ENCODE peak calls at places on chromosomes 4 and X, in five cellular contexts. One of them, this sample, is unnamed.

GRCh38 chrX:106999002-106999975 is 723 bp downstream of the MORC4 start:
- DNase-seq in GM23338: peak
- DNase-seq in K562: peak
- DNase-seq in fibroblast of lung: peak
- DNase-seq in IMR-90: peak
- DNase-seq in this sample: peak

GRCh38 chr4:102825261-102826071 is 1.9 kb downstream of the UBE2D3 start:
- DNase-seq in fibroblast of lung: peak
- DNase-seq in K562: peak
- DNase-seq in GM23338: peak
- DNase-seq in IMR-90: peak
- DNase-seq in this sample: peak

GRCh38 chr4:39435875-39436563 is 22.7 kb downstream of the RPL9 start:
- DNase-seq in K562: no peak
- DNase-seq in IMR-90: no peak
- DNase-seq in GM23338: peak
- DNase-seq in fibroblast of lung: no peak
- DNase-seq in this sample: no peak

GRCh38 chrX:72141372-72142004 is 9.8 kb upstream of the RTL5 start:
- DNase-seq in GM23338: no peak
- DNase-seq in K562: no peak
- DNase-seq in fibroblast of lung: no peak
- DNase-seq in IMR-90: no peak
- DNase-seq in this sample: no peak

GRCh38 chr4:86223472-86223871 is 136.4 kb downstream of the MAPK10 start:
- DNase-seq in GM23338: peak
- DNase-seq in fibroblast of lung: peak
- DNase-seq in K562: peak
- DNase-seq in IMR-90: peak
- DNase-seq in this sample: peak

GRCh38 chrX:129700536-129700935 is 38.2 kb upstream of the XPNPEP2 start:
- DNase-seq in IMR-90: no peak
- DNase-seq in fibroblast of lung: no peak
- DNase-seq in GM23338: no peak
- DNase-seq in K562: no peak
- DNase-seq in this sample: no peak

GRCh38 chr4:72931346-72931745 is 138.2 kb downstream of the COX18 start:
- DNase-seq in GM23338: no peak
- DNase-seq in IMR-90: no peak
- DNase-seq in fibroblast of lung: no peak
- DNase-seq in K562: no peak
- DNase-seq in this sample: no peak

GRCh38 chr4:114364857-114365256 is 233.8 kb upstream of the UGT8 start:
- DNase-seq in GM23338: peak
- DNase-seq in K562: no peak
- DNase-seq in fibroblast of lung: peak
- DNase-seq in IMR-90: peak
- DNase-seq in this sample: no peak

GRCh38 chr4:151921811-151922210 is 161.0 kb upstream of the GATB start:
- DNase-seq in GM23338: no peak
- DNase-seq in K562: no peak
- DNase-seq in fibroblast of lung: no peak
- DNase-seq in IMR-90: peak
- DNase-seq in this sample: no peak

GRCh38 chrX:43559643-43560042 is 96.5 kb upstream of the MAOA start:
- DNase-seq in GM23338: peak
- DNase-seq in fibroblast of lung: peak
- DNase-seq in K562: peak
- DNase-seq in IMR-90: peak
- DNase-seq in this sample: peak

GRCh38 chr4:67694662-67695061 is 6.3 kb downstream of the UBA6 start:
- DNase-seq in IMR-90: no peak
- DNase-seq in GM23338: no peak
- DNase-seq in K562: no peak
- DNase-seq in fibroblast of lung: no peak
- DNase-seq in this sample: no peak

GRCh38 chr4:155777971-155778710 is 19.3 kb downstream of the GUCY1B1 start:
- DNase-seq in fibroblast of lung: peak
- DNase-seq in GM23338: no peak
- DNase-seq in K562: no peak
- DNase-seq in IMR-90: peak
- DNase-seq in this sample: no peak

GRCh38 chrX:39690541-39691415 is 407.0 kb downstream of the BCOR start:
- DNase-seq in K562: no peak
- DNase-seq in GM23338: no peak
- DNase-seq in IMR-90: no peak
- DNase-seq in fibroblast of lung: no peak
- DNase-seq in this sample: no peak

GRCh38 chrX:19772306-19772705 is 115.1 kb downstream of the SH3KBP1 start:
- DNase-seq in K562: no peak
- DNase-seq in GM23338: peak
- DNase-seq in IMR-90: peak
- DNase-seq in fibroblast of lung: peak
- DNase-seq in this sample: no peak

GRCh38 chr4:172850838-172851237 is 317.8 kb upstream of the GALNT7 start:
- DNase-seq in K562: no peak
- DNase-seq in IMR-90: peak
- DNase-seq in GM23338: no peak
- DNase-seq in fibroblast of lung: peak
- DNase-seq in this sample: no peak

GRCh38 chr4:166637816-166638215 is 596.5 kb downstream of the SPOCK3 start:
- DNase-seq in GM23338: no peak
- DNase-seq in fibroblast of lung: no peak
- DNase-seq in K562: no peak
- DNase-seq in IMR-90: no peak
- DNase-seq in this sample: no peak

GRCh38 chr4:85446462-85446861 is 28.5 kb upstream of the ARHGAP24 start:
- DNase-seq in fibroblast of lung: no peak
- DNase-seq in IMR-90: no peak
- DNase-seq in GM23338: no peak
- DNase-seq in K562: no peak
- DNase-seq in this sample: no peak

GRCh38 chr4:147704846-147705245 is 20.9 kb upstream of the PRMT9 start:
- DNase-seq in IMR-90: peak
- DNase-seq in K562: no peak
- DNase-seq in GM23338: no peak
- DNase-seq in fibroblast of lung: no peak
- DNase-seq in this sample: no peak

GRCh38 chr4:165783626-165784025 is 89.4 kb upstream of the TLL1 start:
- DNase-seq in K562: no peak
- DNase-seq in GM23338: no peak
- DNase-seq in fibroblast of lung: no peak
- DNase-seq in IMR-90: no peak
- DNase-seq in this sample: no peak

GRCh38 chr4:75653845-75654503 is 19.2 kb downstream of the G3BP2 start:
- DNase-seq in fibroblast of lung: peak
- DNase-seq in GM23338: peak
- DNase-seq in K562: no peak
- DNase-seq in IMR-90: peak
- DNase-seq in this sample: peak

GRCh38 chr4:92106816-92107215 is 196.9 kb upstream of the GRID2 start:
- DNase-seq in fibroblast of lung: no peak
- DNase-seq in GM23338: no peak
- DNase-seq in K562: no peak
- DNase-seq in IMR-90: no peak
- DNase-seq in this sample: no peak

GRCh38 chrX:22800360-22800759 is 199.4 kb upstream of the DDX53 start:
- DNase-seq in K562: no peak
- DNase-seq in IMR-90: peak
- DNase-seq in fibroblast of lung: peak
- DNase-seq in GM23338: peak
- DNase-seq in this sample: no peak

GRCh38 chr4:2295535-2296442 is 33.9 kb upstream of the MXD4 start:
- DNase-seq in K562: no peak
- DNase-seq in GM23338: peak
- DNase-seq in IMR-90: no peak
- DNase-seq in fibroblast of lung: no peak
- DNase-seq in this sample: no peak

GRCh38 chr4:16067515-16067914 is 16.3 kb downstream of the PROM1 start:
- DNase-seq in IMR-90: no peak
- DNase-seq in GM23338: no peak
- DNase-seq in K562: no peak
- DNase-seq in fibroblast of lung: no peak
- DNase-seq in this sample: peak

GRCh38 chr4:186765673-186766546 is 42.3 kb upstream of the FAT1 start:
- DNase-seq in GM23338: no peak
- DNase-seq in fibroblast of lung: no peak
- DNase-seq in IMR-90: no peak
- DNase-seq in K562: no peak
- DNase-seq in this sample: peak

GRCh38 chr4:148847544-148847943 is 405.3 kb upstream of the NR3C2 start:
- DNase-seq in K562: no peak
- DNase-seq in GM23338: no peak
- DNase-seq in IMR-90: no peak
- DNase-seq in fibroblast of lung: no peak
- DNase-seq in this sample: no peak

GRCh38 chr4:148850257-148850995 is 408.2 kb upstream of the NR3C2 start:
- DNase-seq in fibroblast of lung: no peak
- DNase-seq in IMR-90: no peak
- DNase-seq in GM23338: no peak
- DNase-seq in K562: no peak
- DNase-seq in this sample: peak

GRCh38 chr4:148849581-148849980 is 407.4 kb upstream of the NR3C2 start:
- DNase-seq in IMR-90: no peak
- DNase-seq in GM23338: no peak
- DNase-seq in K562: no peak
- DNase-seq in fibroblast of lung: no peak
- DNase-seq in this sample: no peak

GRCh38 chr4:148843625-148844024 is 401.4 kb upstream of the NR3C2 start:
- DNase-seq in fibroblast of lung: no peak
- DNase-seq in GM23338: peak
- DNase-seq in K562: no peak
- DNase-seq in IMR-90: no peak
- DNase-seq in this sample: no peak

DNA sequence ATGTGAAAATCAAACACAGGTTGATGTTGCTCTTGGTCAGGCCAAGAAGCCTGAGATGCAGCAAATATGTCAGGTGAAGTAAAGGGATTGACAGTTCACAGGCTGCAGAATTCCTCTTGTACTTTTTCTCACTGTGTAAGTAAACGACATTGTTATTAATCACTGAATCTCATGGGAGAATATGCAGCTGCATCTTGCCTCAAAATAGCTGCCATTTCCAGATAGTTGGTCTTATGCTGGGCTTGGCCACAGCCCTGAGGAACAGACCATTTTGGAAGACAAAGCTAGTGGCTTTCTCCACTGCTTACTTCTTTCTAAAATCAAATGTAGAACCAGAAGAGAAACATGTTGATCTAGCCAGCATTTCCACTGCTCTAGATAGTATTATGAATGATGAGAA is 403.4 kb upstream of the NR3C2 start:
- DNase-seq in GM23338: no peak
- DNase-seq in IMR-90: no peak
- DNase-seq in fibroblast of lung: no peak
- DNase-seq in K562: no peak
- DNase-seq in this sample: no peak
- H2AFZ ChIP-seq in GM23338: peak
- H2AFZ ChIP-seq in IMR-90: peak
- H2AFZ ChIP-seq in fibroblast of lung: no peak
- H2AFZ ChIP-seq in K562: no peak
- H2AFZ ChIP-seq in this sample: no peak

GRCh38 chrX:80808160-80808735 is 1.4 kb downstream of the BRWD3 start:
- DNase-seq in K562: peak
- DNase-seq in GM23338: peak
- DNase-seq in IMR-90: peak
- DNase-seq in fibroblast of lung: peak
- DNase-seq in this sample: peak

GRCh38 chrX:80810365-80810978 is 795 bp upstream of the BRWD3 start:
- DNase-seq in GM23338: no peak
- DNase-seq in IMR-90: no peak
- DNase-seq in K562: no peak
- DNase-seq in fibroblast of lung: peak
- DNase-seq in this sample: no peak

GRCh38 chrX:80806557-80806956 is 3.1 kb downstream of the BRWD3 start:
- DNase-seq in IMR-90: no peak
- DNase-seq in GM23338: no peak
- DNase-seq in fibroblast of lung: no peak
- DNase-seq in K562: no peak
- DNase-seq in this sample: no peak

GRCh38 chrX:80807606-80808159 is 2.0 kb downstream of the BRWD3 start:
- DNase-seq in K562: no peak
- DNase-seq in GM23338: no peak
- DNase-seq in IMR-90: no peak
- DNase-seq in fibroblast of lung: no peak
- DNase-seq in this sample: no peak

DNA sequence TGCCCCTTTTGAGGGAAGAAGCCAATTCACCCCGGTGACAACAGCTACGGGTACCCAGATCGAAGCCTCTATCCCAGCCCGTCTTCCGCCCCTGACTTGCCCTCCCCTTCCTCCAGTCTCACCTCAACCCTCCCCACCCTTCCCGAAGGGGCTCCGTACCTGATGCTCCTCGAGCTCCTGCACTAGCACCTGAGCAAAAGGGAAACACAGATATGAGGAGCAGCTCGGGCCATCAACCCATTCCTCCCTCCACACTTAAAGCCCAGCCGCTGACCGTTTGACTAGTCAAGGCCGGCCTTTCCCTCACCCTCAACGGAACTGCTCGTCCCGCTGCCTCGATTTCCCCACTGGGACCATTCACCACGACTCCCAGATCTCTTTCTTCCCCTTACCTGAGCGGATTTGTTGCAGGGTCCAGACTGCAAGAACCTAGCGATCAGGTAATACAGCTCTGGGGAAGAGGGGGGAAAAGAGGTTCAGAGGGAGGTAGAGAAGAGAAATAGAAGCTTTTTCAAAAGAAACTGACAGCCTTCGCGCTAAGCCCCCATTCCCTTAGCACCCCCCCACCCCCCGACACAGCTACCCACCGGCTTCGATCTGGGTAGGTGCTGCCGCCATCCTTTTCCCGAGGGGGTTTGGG is 703 bp downstream of the BRWD3 start:
- DNase-seq in GM23338: peak
- DNase-seq in IMR-90: no peak
- DNase-seq in K562: no peak
- DNase-seq in fibroblast of lung: peak
- DNase-seq in this sample: no peak
- H2AFZ ChIP-seq in GM23338: no peak
- H2AFZ ChIP-seq in IMR-90: peak
- H2AFZ ChIP-seq in K562: peak
- H2AFZ ChIP-seq in fibroblast of lung: peak
- H2AFZ ChIP-seq in this sample: no peak

DNA sequence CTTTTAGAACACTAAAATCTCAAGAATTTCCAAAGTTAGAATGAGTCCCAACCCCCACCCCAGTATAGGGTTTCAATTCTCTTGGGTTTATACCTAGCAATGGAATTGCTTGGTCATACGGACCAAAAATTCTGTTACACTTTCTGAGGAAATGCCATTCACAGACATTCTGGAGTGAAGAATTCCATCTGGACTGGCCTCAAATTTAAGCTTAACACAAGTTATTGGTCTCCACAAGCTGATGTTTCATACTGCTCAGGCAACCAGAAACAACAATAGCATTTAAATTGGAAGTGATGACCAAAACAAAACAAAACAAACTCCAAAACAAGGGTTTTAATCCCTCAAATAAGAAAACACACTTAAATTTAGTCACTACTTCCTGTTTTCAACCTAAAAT is 51.1 kb downstream of the GPC4 start:
- DNase-seq in fibroblast of lung: no peak
- DNase-seq in K562: no peak
- DNase-seq in GM23338: no peak
- DNase-seq in IMR-90: peak
- DNase-seq in this sample: no peak
- H2AFZ ChIP-seq in fibroblast of lung: no peak
- H2AFZ ChIP-seq in K562: no peak
- H2AFZ ChIP-seq in GM23338: no peak
- H2AFZ ChIP-seq in IMR-90: no peak
- H2AFZ ChIP-seq in this sample: no peak

GRCh38 chr4:138669479-138670165 is 346.0 kb upstream of the NOCT start:
- DNase-seq in GM23338: no peak
- DNase-seq in K562: no peak
- DNase-seq in IMR-90: peak
- DNase-seq in fibroblast of lung: peak
- DNase-seq in this sample: no peak
- H2AFZ ChIP-seq in GM23338: peak
- H2AFZ ChIP-seq in K562: peak
- H2AFZ ChIP-seq in IMR-90: no peak
- H2AFZ ChIP-seq in fibroblast of lung: no peak
- H2AFZ ChIP-seq in this sample: no peak

This sample was measured in HepG2.